ENCODE peak calls at places on chromosome 20, in eight cellular contexts. M, R, X, H, W, K, B and P are unnamed samples.
A peak's percentile ranks its signal among the peaks of the same experiment; 100 is the strongest.

GRCh38 chr20:51661609-51662178 is 106.5 kb downstream of the ATP9A start:
- DNase-seq in M (peak; percentile 60), R (no peak), X (no peak), H (peak; percentile 73), W (no peak), K (peak; percentile 71), B (no peak), P (no peak)

GRCh38 chr20:10209091-10209490 is 9.5 kb upstream of the SNAP25 start:
- DNase-seq in M (no peak), R (no peak), X (no peak), H (no peak), W (no peak), K (no peak), B (no peak), P (no peak)

GRCh38 chr20:19828233-19828632 is 70.2 kb downstream of the RIN2 start:
- DNase-seq in M (peak; percentile 97), R (no peak), X (no peak), H (peak; percentile 36), W (no peak), K (peak; percentile 59), B (no peak), P (peak; percentile 19)

GRCh38 chr20:48329216-48329615 is 498.6 kb downstream of the PREX1 start:
- DNase-seq in M (no peak), R (no peak), X (no peak), H (no peak), W (no peak), K (no peak), B (no peak), P (no peak)

GRCh38 chr20:53055668-53056067 is 83.5 kb downstream of the TSHZ2 start:
- DNase-seq in M (no peak), R (no peak), X (no peak), H (no peak), W (no peak), K (no peak), B (no peak), P (no peak)

GRCh38 chr20:50446351-50447101 is 63.7 kb upstream of the PTPN1 start:
- DNase-seq in M (no peak), R (no peak), X (no peak), H (no peak), W (no peak), K (no peak), B (no peak), P (no peak)

GRCh38 chr20:63911171-63911570 is 16.2 kb downstream of the DNAJC5 start:
- DNase-seq in M (peak; percentile 38), R (no peak), X (no peak), H (no peak), W (no peak), K (peak; percentile 35), B (peak; percentile 80), P (peak; percentile 14)

GRCh38 chr20:51934301-51935002 is 132.1 kb upstream of the SALL4 start:
- DNase-seq in M (no peak), R (no peak), X (no peak), H (no peak), W (no peak), K (no peak), B (no peak), P (no peak)

GRCh38 chr20:38434310-38434741 is 802 bp downstream of the SNHG17 start:
- DNase-seq in M (no peak), R (peak; percentile 48), X (no peak), H (no peak), W (no peak), K (no peak), B (no peak), P (no peak)

GRCh38 chr20:20711413-20711812 is 1.0 kb downstream of the RALGAPA2 start:
- DNase-seq in M (no peak), R (peak; percentile 28), X (no peak), H (no peak), W (no peak), K (no peak), B (no peak), P (peak; percentile 29)

GRCh38 chr20:51447097-51447764 is 95.3 kb downstream of the NFATC2 start:
- DNase-seq in M (peak; percentile 92), R (no peak), X (no peak), H (no peak), W (peak; percentile 85), K (peak; percentile 95), B (no peak), P (no peak)

GRCh38 chr20:15491564-15491963 is 1081.7 kb downstream of the KIF16B start:
- DNase-seq in M (no peak), R (no peak), X (peak; percentile 35), H (no peak), W (no peak), K (no peak), B (no peak), P (no peak)

GRCh38 chr20:4041748-4042411 is 26.5 kb upstream of the RNF24 start:
- DNase-seq in M (peak; percentile 96), R (no peak), X (peak; percentile 55), H (no peak), W (peak; percentile 80), K (peak; percentile 95), B (peak; percentile 88), P (no peak)

GRCh38 chr20:48148916-48149672 is 363.8 kb upstream of the SULF2 start:
- DNase-seq in M (no peak), R (no peak), X (no peak), H (no peak), W (no peak), K (no peak), B (no peak), P (no peak)

GRCh38 chr20:50070361-50070760 is 42.6 kb downstream of the UBE2V1 start:
- DNase-seq in M (no peak), R (no peak), X (no peak), H (no peak), W (no peak), K (no peak), B (no peak), P (no peak)

GRCh38 chr20:2521369-2522305 is 12.9 kb upstream of the ZNF343 start:
- DNase-seq in M (no peak), R (peak; percentile 44), X (peak; percentile 49), H (peak; percentile 50), W (no peak), K (peak; percentile 49), B (peak; percentile 47), P (peak; percentile 49)

GRCh38 chr20:54550776-54551396 is 75.5 kb downstream of the DOK5 start:
- DNase-seq in M (no peak), R (no peak), X (no peak), H (no peak), W (no peak), K (peak; percentile 18), B (no peak), P (no peak)

GRCh38 chr20:46004813-46005505 is 3.7 kb upstream of the MMP9 start:
- DNase-seq in M (peak; percentile 87), R (peak; percentile 57), X (peak; percentile 49), H (no peak), W (no peak), K (no peak), B (no peak), P (peak; percentile 31)

GRCh38 chr20:50285376-50286173 is 94.9 kb downstream of the CEBPB start:
- DNase-seq in M (no peak), R (no peak), X (no peak), H (peak; percentile 12), W (no peak), K (peak; percentile 71), B (no peak), P (no peak)

GRCh38 chr20:53216856-53217576 is 244.9 kb downstream of the TSHZ2 start:
- DNase-seq in M (peak; percentile 16), R (peak; percentile 83), X (peak; percentile 88), H (peak; percentile 76), W (peak; percentile 72), K (peak; percentile 14), B (peak; percentile 67), P (peak; percentile 59)

GRCh38 chr20:36314734-36315544 is 8.8 kb downstream of the DLGAP4 start:
- DNase-seq in M (no peak), R (no peak), X (no peak), H (no peak), W (peak; percentile 5), K (no peak), B (no peak), P (no peak)

GRCh38 chr20:23119456-23120216 is 33.5 kb upstream of the CD93 start:
- DNase-seq in M (no peak), R (no peak), X (no peak), H (no peak), W (peak; percentile 46), K (no peak), B (no peak), P (no peak)

GRCh38 chr20:44642203-44643153 is 9.0 kb downstream of the ADA start:
- DNase-seq in M (peak; percentile 87), R (peak; percentile 54), X (peak; percentile 55), H (no peak), W (no peak), K (peak; percentile 89), B (peak; percentile 73), P (peak; percentile 66)

GRCh38 chr20:64051532-64052325 is 2.3 kb upstream of the SOX18 start:
- DNase-seq in M (no peak), R (no peak), X (no peak), H (no peak), W (no peak), K (no peak), B (no peak), P (no peak)

GRCh38 chr20:54293526-54293925 is 85.6 kb downstream of the PFDN4 start:
- DNase-seq in M (no peak), R (no peak), X (no peak), H (no peak), W (no peak), K (no peak), B (no peak), P (no peak)

GRCh38 chr20:1122388-1123315 is 4.2 kb downstream of the PSMF1 start:
- DNase-seq in M (peak; percentile 50), R (no peak), X (no peak), H (no peak), W (no peak), K (peak; percentile 48), B (peak; percentile 71), P (peak; percentile 33)

GRCh38 chr20:17617868-17618672 is 48.2 kb downstream of the DSTN start:
- DNase-seq in M (no peak), R (no peak), X (peak; percentile 25), H (no peak), W (no peak), K (no peak), B (peak; percentile 44), P (no peak)

GRCh38 chr20:51176446-51176845 is 153.5 kb upstream of the KCNG1 start:
- DNase-seq in M (no peak), R (no peak), X (no peak), H (no peak), W (no peak), K (no peak), B (no peak), P (no peak)

GRCh38 chr20:36148439-36148838 is 6.1 kb upstream of the EPB41L1 start:
- DNase-seq in M (no peak), R (no peak), X (no peak), H (no peak), W (no peak), K (no peak), B (no peak), P (no peak)

GRCh38 chr20:63285636-63286615 is 7.1 kb upstream of the COL20A1 start:
- DNase-seq in M (no peak), R (no peak), X (no peak), H (no peak), W (no peak), K (no peak), B (no peak), P (no peak)

GRCh38 chr20:63089051-63089907 is 82.5 kb upstream of the BHLHE23 start:
- DNase-seq in M (no peak), R (no peak), X (peak; percentile 17), H (no peak), W (peak; percentile 55), K (no peak), B (peak; percentile 20), P (no peak)